ENCODE peak calls at places on chromosome 12, in eight cellular contexts. K is stimulated activated CD8-positive, alpha-beta memory T cell treated with anti-CD3 and anti-CD28 coated beads, Interleukin-4, amount 100 ng/mL, for 4 hours; A is GM04504; S is left ventricle myocardium inferior; J is amygdala; C is natural killer cell; U is NCI-H2107; R is adrenal gland. Q is an unnamed sample.

GRCh38 chr12:26712892-26713291 is 120.1 kb downstream of the ITPR2 start:
- DNase-seq in K (no peak), A (no peak), S (no peak), J (no peak), C (no peak), U (no peak), R (no peak), Q (no peak)

GRCh38 chr12:5556033-5556614 is 124.2 kb downstream of the NTF3 start:
- DNase-seq in K (no peak), A (no peak), S (no peak), J (no peak), C (no peak), U (no peak), R (no peak), Q (no peak)

GRCh38 chr12:93686572-93687365 is 9.6 kb downstream of the CRADD start:
- DNase-seq in K (no peak), A (no peak), S (no peak), J (no peak), C (no peak), U (no peak), R (no peak), Q (no peak)

GRCh38 chr12:92745874-92746553 is 43.2 kb downstream of the PLEKHG7 start:
- DNase-seq in K (no peak), A (peak), S (peak), J (peak), C (no peak), U (no peak), R (peak), Q (no peak)

GRCh38 chr12:981176-981828 is 9.7 kb upstream of the ERC1 start:
- DNase-seq in K (no peak), A (no peak), S (no peak), J (no peak), C (no peak), U (no peak), R (no peak), Q (no peak)

GRCh38 chr12:59672273-59672672 is 76.4 kb downstream of the SLC16A7 start:
- DNase-seq in K (no peak), A (no peak), S (no peak), J (no peak), C (no peak), U (no peak), R (no peak), Q (no peak)

GRCh38 chr12:93571854-93572711 is at the start of gene SOCS2:
- DNase-seq in K (no peak), A (no peak), S (peak), J (no peak), C (peak), U (no peak), R (peak), Q (no peak)

GRCh38 chr12:15580431-15580830 is 208.8 kb downstream of the EPS8 start:
- DNase-seq in K (no peak), A (no peak), S (no peak), J (no peak), C (no peak), U (no peak), R (no peak), Q (no peak)

GRCh38 chr12:124808276-124808675 is 55.4 kb downstream of the SCARB1 start:
- DNase-seq in K (no peak), A (no peak), S (no peak), J (no peak), C (no peak), U (no peak), R (no peak), Q (no peak)

GRCh38 chr12:16526693-16527092 is 79.3 kb downstream of the LMO3 start:
- DNase-seq in K (no peak), A (peak), S (no peak), J (no peak), C (no peak), U (no peak), R (peak), Q (no peak)

GRCh38 chr12:62840311-62840710 is 94.6 kb downstream of the PPM1H start:
- DNase-seq in K (no peak), A (no peak), S (no peak), J (no peak), C (no peak), U (no peak), R (no peak), Q (no peak)

GRCh38 chr12:94218244-94218643 is 69.9 kb downstream of the PLXNC1 start:
- DNase-seq in K (no peak), A (no peak), S (no peak), J (no peak), C (no peak), U (no peak), R (no peak), Q (no peak)

GRCh38 chr12:50803230-50803629 is 39.3 kb downstream of the ATF1 start:
- DNase-seq in K (no peak), A (no peak), S (no peak), J (no peak), C (no peak), U (no peak), R (no peak), Q (no peak)

GRCh38 chr12:112908548-112908947 is 1.8 kb downstream of the OAS1 start:
- DNase-seq in K (no peak), A (no peak), S (no peak), J (no peak), C (no peak), U (no peak), R (no peak), Q (no peak)

GRCh38 chr12:132669166-132669879 is 17.8 kb downstream of the POLE start:
- DNase-seq in K (no peak), A (no peak), S (no peak), J (no peak), C (no peak), U (no peak), R (no peak), Q (no peak)

GRCh38 chr12:109678732-109679131 is 34.9 kb upstream of the FAM222A start:
- DNase-seq in K (no peak), A (no peak), S (no peak), J (no peak), C (no peak), U (no peak), R (no peak), Q (no peak)

GRCh38 chr12:28222081-28222700 is 31.9 kb downstream of the CCDC91 start:
- DNase-seq in K (peak), A (no peak), S (no peak), J (no peak), C (peak), U (no peak), R (no peak), Q (no peak)

GRCh38 chr12:110501378-110501721 is 561 bp downstream of the VPS29 start:
- DNase-seq in K (no peak), A (peak), S (no peak), J (peak), C (no peak), U (peak), R (no peak), Q (no peak)

GRCh38 chr12:6167327-6168280 is 32.6 kb upstream of the CD9 start:
- DNase-seq in K (peak), A (peak), S (no peak), J (peak), C (peak), U (no peak), R (peak), Q (no peak)

GRCh38 chr12:10276774-10277173 is 30.9 kb upstream of the KLRD1 start:
- DNase-seq in K (no peak), A (no peak), S (no peak), J (no peak), C (no peak), U (no peak), R (no peak), Q (no peak)

GRCh38 chr12:112352921-112353320 is 29.3 kb downstream of the HECTD4 start:
- DNase-seq in K (no peak), A (no peak), S (no peak), J (no peak), C (no peak), U (no peak), R (no peak), Q (no peak)

GRCh38 chr12:78403681-78404080 is 460.9 kb upstream of the SYT1 start:
- DNase-seq in K (no peak), A (no peak), S (no peak), J (no peak), C (no peak), U (no peak), R (no peak), Q (no peak)